ENCODE peak calls at places on chromosomes 5 and 9, in four cellular contexts. P is fibroblast of lung, R is A549, M is tibial nerve. S is an unnamed sample.

GRCh38 chr5:147507480-147508126 is 2.3 kb downstream of the DPYSL3 start:
- DNase-seq in P (peak), R (no peak), M (peak), S (no peak)

GRCh38 chr9:112377087-112377486 is 2.8 kb upstream of the HSDL2 start:
- DNase-seq in P (no peak), R (no peak), M (no peak), S (no peak)

GRCh38 chr9:131276891-131277672 is 772 bp upstream of the FAM78A start:
- DNase-seq in P (no peak), R (no peak), M (no peak), S (no peak)

GRCh38 chr9:133644968-133645765 is 9.0 kb downstream of the DBH start:
- DNase-seq in P (no peak), R (no peak), M (no peak), S (no peak)

GRCh38 chr5:74500037-74500917 is 140.3 kb downstream of the ENC1 start:
- DNase-seq in P (no peak), R (no peak), M (no peak), S (no peak)

GRCh38 chr9:125852386-125852785 is 105.2 kb downstream of the PBX3 start:
- DNase-seq in P (no peak), R (no peak), M (no peak), S (no peak)

GRCh38 chr9:89553451-89554020 is 51.3 kb upstream of the GADD45G start:
- DNase-seq in P (no peak), R (no peak), M (no peak), S (no peak)

GRCh38 chr5:150021491-150022162 is 21.1 kb downstream of the HMGXB3 start:
- DNase-seq in P (peak), R (no peak), M (no peak), S (no peak)

GRCh38 chr9:127088724-127089615 is 33.5 kb downstream of the ANGPTL2 start:
- DNase-seq in P (no peak), R (no peak), M (no peak), S (no peak)

GRCh38 chr5:140633081-140633471 is at the start of gene CD14:
- DNase-seq in P (no peak), R (peak), M (peak), S (no peak)

GRCh38 chr9:33143241-33143642 is 23.9 kb downstream of the B4GALT1 start:
- DNase-seq in P (peak), R (peak), M (no peak), S (no peak)

GRCh38 chr5:9538504-9538903 is 7.4 kb downstream of the SEMA5A start:
- DNase-seq in P (no peak), R (no peak), M (no peak), S (no peak)

GRCh38 chr5:43207601-43208000 is 15.6 kb downstream of the NIM1K start:
- DNase-seq in P (peak), R (no peak), M (no peak), S (no peak)

GRCh38 chr9:82526629-82527028 is 536.3 kb downstream of the RASEF start:
- DNase-seq in P (no peak), R (no peak), M (no peak), S (no peak)

GRCh38 chr5:171705036-171705435 is 80.6 kb upstream of the SMIM23 start:
- DNase-seq in P (no peak), R (no peak), M (no peak), S (no peak)
- TF ChIP-seq CTCF in P (no peak), R (no peak), M (no peak), S (no peak)

DNA sequence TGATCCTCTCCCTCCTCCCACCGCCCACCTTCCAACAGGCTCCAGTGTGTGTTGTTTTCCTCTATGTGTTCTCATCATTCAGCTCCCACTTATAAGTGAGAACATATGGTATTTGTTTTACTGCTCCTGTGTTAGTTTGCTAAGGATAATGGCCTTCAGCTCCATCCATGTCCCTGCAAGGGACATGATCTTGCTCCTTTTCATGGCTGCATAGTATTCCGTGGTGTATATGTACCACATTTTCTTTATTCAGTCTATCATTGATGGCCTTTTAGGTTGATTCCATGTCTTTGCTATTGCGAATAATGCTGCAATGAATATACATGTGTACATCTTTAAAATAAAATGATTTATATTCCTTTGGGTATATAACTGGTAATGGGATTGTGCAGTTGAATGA is 80.2 kb upstream of the C5orf63 start:
- DNase-seq in P (no peak), R (no peak), M (no peak), S (no peak)
- TF ChIP-seq CTCF in P (no peak), R (no peak), M (no peak), S (no peak)

DNA sequence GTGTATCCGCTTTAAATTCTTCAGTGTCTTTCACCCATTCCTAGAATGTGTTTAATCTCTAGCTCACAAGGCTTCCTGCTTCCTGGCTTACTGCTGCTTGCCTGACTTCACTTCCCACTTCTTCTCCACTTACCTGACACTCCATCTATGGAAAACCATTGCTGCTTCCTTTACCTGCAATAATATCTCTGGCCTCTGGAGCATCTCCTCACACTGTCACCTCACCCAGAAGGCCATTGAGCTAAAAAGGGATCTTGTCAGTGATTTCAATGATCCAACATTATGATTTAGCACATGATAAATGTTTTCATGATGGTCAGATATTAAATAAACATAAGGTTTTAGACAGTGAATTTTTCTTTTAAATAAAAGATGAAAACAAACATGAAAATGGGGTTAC is 281.1 kb downstream of the MRPS30 start:
- DNase-seq in P (no peak), R (no peak), M (no peak), S (no peak)
- TF ChIP-seq CTCF in P (no peak), R (no peak), M (no peak), S (no peak)

GRCh38 chr5:119309290-119309818 is 46.5 kb upstream of the TNFAIP8 start:
- DNase-seq in P (no peak), R (no peak), M (no peak), S (no peak)

GRCh38 chr5:119311688-119312087 is 44.1 kb upstream of the TNFAIP8 start:
- DNase-seq in P (no peak), R (no peak), M (peak), S (no peak)

GRCh38 chr5:119313207-119313606 is 42.6 kb upstream of the TNFAIP8 start:
- DNase-seq in P (no peak), R (no peak), M (peak), S (no peak)

GRCh38 chr5:119313876-119314605 is 41.8 kb upstream of the TNFAIP8 start:
- DNase-seq in P (no peak), R (no peak), M (no peak), S (no peak)

DNA sequence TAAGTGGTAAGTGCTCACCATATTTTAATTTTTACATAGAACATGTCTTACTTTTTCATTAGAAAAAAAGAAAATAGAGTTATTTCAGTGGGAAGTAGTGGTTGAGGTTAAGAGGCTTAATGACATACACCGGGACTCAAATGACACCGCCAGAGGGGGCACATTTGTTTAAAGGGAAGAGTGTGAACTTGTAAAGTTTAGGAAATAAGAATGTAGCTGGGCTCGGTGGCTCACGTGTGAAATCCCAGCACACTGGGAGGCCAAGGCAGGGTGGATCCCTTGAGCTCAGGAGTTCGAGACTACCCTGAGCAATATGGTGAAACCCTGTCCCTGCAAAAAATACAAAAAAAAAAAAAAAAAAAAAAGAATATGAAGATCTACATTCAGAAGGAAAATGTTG is 43.4 kb upstream of the TNFAIP8 start:
- DNase-seq in P (no peak), R (no peak), M (peak), S (no peak)
- TF ChIP-seq CTCF in P (no peak), R (no peak), M (no peak), S (no peak)

GRCh38 chr5:138725153-138725884 is 27.9 kb upstream of the CTNNA1 start:
- DNase-seq in P (peak), R (peak), M (peak), S (peak)
- TF ChIP-seq CTCF in P (no peak), R (no peak), M (peak), S (no peak)

DNA sequence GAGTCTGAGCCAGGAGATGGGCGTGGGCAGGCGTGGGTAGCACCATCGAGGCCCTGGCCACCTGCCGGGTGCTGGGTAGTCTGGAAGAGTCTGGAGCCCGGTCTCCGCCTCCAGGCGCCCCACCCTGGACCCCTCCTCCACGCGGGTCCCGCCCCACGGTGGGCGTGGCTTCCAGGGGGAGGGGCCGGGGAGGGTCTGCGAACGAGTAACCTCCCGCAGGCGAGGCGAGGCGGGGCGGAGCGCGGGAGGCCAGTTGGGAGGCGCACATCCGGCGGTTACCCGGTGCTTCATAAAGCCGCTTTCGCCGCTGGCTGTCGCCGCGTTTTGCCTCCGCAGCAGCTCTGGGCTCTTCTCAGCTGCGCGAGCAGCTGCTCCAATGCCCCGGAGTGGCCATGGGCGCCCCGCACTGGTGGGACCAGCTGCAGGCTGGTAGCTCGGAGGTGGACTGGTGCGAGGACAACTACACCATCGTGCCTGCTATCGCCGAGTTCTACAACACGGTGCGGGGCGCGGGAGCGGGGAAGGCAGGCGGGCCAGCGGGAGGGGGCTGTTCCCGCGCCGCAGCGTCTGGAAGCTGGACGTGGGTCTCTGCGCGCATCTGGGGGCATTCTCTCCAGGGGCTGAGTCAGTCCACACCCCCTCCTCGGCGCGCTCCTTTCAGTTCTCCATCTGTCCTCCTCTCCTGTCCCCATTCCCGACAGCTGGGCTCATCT is at the start of gene ACER2:
- DNase-seq in P (peak), R (peak), M (peak), S (peak)
- TF ChIP-seq CTCF in P (no peak), R (no peak), M (no peak), S (no peak)

GRCh38 chr9:13990336-13990735 is 323.6 kb downstream of the NFIB start:
- DNase-seq in P (no peak), R (no peak), M (no peak), S (no peak)

GRCh38 chr9:13992136-13992798 is 321.7 kb downstream of the NFIB start:
- DNase-seq in P (no peak), R (no peak), M (no peak), S (no peak)

GRCh38 chr9:13990994-13991393 is 322.9 kb downstream of the NFIB start:
- DNase-seq in P (no peak), R (no peak), M (no peak), S (no peak)

GRCh38 chr9:13993482-13994267 is 320.3 kb downstream of the NFIB start:
- DNase-seq in P (no peak), R (no peak), M (no peak), S (no peak)

DNA sequence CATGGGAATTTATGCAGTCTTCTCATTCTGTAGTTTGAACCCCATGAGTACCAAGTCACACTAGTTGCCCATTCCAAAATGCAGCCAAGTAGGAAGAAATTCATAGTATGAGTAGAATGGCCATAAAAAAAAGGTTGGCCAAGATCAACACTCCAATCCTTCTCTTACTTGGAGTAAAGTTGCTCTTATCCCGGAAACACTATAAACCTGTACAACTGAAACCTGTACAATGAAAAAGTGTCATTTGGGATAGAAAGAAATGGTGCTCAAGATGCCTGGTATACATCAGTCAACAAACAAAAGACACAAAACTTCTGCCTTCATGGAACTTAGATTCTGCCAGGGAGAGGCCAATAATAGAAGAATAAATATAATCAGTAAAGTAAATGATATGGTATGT is 325.0 kb downstream of the NFIB start:
- DNase-seq in P (no peak), R (no peak), M (no peak), S (no peak)
- TF ChIP-seq CTCF in P (no peak), R (no peak), M (no peak), S (no peak)

GRCh38 chr5:81207009-81207408 is 26.1 kb upstream of the CKMT2 start:
- DNase-seq in P (no peak), R (peak), M (no peak), S (no peak)
- TF ChIP-seq CTCF in P (no peak), R (no peak), M (no peak), S (no peak)

GRCh38 chr5:64344501-64344900 is 161.3 kb upstream of the RGS7BP start:
- DNase-seq in P (no peak), R (no peak), M (no peak), S (no peak)
- TF ChIP-seq CTCF in P (no peak), R (no peak), M (no peak), S (no peak)

DNA sequence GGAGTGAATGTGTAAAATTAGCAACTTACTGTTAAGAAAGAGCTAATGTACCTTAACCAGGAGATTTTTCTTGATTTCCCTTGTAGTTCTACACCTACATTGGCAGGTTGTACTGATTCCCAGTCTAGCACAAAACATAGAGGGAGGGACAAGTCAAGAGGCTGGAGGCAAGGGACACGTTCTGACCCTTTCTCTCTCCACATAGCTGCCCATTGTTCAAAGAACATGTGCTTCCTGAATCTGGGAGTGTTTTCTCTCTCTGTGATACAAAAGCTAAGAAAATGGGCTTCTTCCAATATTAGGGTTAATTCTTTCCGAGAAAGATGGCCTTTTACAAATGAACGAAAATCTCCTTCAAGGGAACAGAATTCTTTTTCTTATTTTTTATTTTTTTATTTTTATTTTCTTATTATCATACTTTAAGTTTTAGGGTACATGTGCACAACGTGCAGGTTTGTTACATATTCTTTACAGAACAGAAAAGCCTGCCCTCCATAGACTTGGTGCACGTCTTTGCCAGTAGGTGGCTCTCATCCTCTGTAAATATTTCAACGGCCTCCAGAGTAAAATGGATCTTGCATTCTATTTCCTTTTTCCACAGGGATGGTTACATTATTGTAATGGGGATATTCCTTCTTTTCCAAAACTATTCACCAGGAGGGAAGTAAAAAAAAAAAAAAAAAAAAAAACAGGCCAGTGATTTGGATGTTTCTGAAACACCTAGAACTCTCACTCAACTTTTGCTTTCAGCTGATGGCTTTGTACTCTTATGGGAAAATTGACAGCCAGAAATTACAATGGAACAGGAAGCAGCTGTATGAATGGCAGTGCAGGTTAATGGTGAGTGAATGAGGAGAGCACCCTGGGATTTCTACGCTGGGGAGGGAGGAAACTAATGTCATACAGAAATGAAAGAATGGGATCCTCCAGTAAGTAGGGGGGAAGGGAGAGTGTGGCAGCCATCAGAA is 13.1 kb upstream of the IFNA5 start:
- DNase-seq in P (peak), R (peak), M (peak), S (no peak)
- TF ChIP-seq CTCF in P (peak), R (peak), M (peak), S (peak)